ENCODE peak calls at places on chromosomes 13 and 19, in five cellular contexts. K is NCI-H1092, Y is GM20000, M is right cardiac atrium, I is left cardiac atrium. D is an unnamed sample.

GRCh38 chr13:36912369-36912768 is 7.7 kb downstream of the SMAD9 start:
- DNase-seq in Y (no peak), I (no peak), K (no peak), M (no peak), D (no peak)

GRCh38 chr13:51097353-51098043 is 13.6 kb downstream of the C13orf42 start:
- DNase-seq in I (no peak), Y (no peak), K (no peak), M (no peak), D (no peak)

GRCh38 chr19:8149261-8150094 is at the start of gene FBN3:
- DNase-seq in M (no peak), K (no peak), I (no peak), Y (peak; percentile 37), D (no peak)

GRCh38 chr13:46160474-46161066 is 21.4 kb downstream of the LCP1 start:
- DNase-seq in I (no peak), K (peak; percentile 21), M (no peak), Y (peak; percentile 76), D (peak; percentile 32)

GRCh38 chr19:7550169-7550770 is 14.8 kb downstream of the PNPLA6 start:
- DNase-seq in K (no peak), M (no peak), I (no peak), Y (no peak), D (no peak)

GRCh38 chr19:1250374-1251232 is 2.2 kb downstream of the MIDN start:
- DNase-seq in M (peak; percentile 88), Y (peak; percentile 78), K (peak; percentile 72), I (peak; percentile 72), D (no peak)

GRCh38 chr13:91133941-91134772 is 213.3 kb upstream of the MIR17HG start:
- DNase-seq in I (no peak), K (peak; percentile 66), Y (peak; percentile 34), M (no peak), D (no peak)

GRCh38 chr19:2952953-2953481 is 8.2 kb upstream of the ZNF77 start:
- DNase-seq in Y (no peak), K (no peak), M (no peak), I (no peak), D (no peak)

GRCh38 chr19:4974855-4975469 is 6.0 kb downstream of the KDM4B start:
- DNase-seq in K (no peak), I (no peak), Y (no peak), M (peak; percentile 49), D (no peak)